ENCODE peak calls at places on chromosomes 1 and 21, in six cellular contexts. I is H1, A is HCT116, Z is GM12878, J is K562, V is HepG2. U is an unnamed sample.

GRCh38 chr1:225896937-225897549 is 8.1 kb upstream of the LEFTY1 start:
- DNase-seq in Z (peak; percentile 90), V (peak; percentile 68), I (no peak), J (peak; percentile 38), A (peak; percentile 10), U (no peak)

GRCh38 chr21:38777521-38777920 is 28.2 kb upstream of the ETS2 start:
- DNase-seq in Z (no peak), J (no peak), A (no peak), V (no peak), I (no peak), U (no peak)

GRCh38 chr1:41072051-41072450 is 50.5 kb upstream of the SLFNL1 start:
- DNase-seq in I (no peak), J (no peak), V (no peak), A (no peak), Z (no peak), U (no peak)

GRCh38 chr1:211625040-211625439 is 46.1 kb upstream of the SLC30A1 start:
- DNase-seq in I (no peak), J (peak; percentile 48), Z (no peak), V (peak; percentile 76), A (no peak), U (no peak)

GRCh38 chr1:55402117-55402516 is 187.0 kb upstream of the USP24 start:
- DNase-seq in A (no peak), Z (no peak), V (no peak), J (no peak), I (no peak), U (no peak)

GRCh38 chr1:193514397-193514796 is 328.0 kb upstream of the B3GALT2 start:
- DNase-seq in J (no peak), I (no peak), A (no peak), V (no peak), Z (no peak), U (no peak)

GRCh38 chr1:93015590-93015989 is 54.3 kb upstream of the DIPK1A start:
- DNase-seq in A (no peak), J (no peak), V (no peak), Z (no peak), I (no peak), U (no peak)

GRCh38 chr1:54409156-54410142 is 3.3 kb upstream of the SSBP3 start:
- DNase-seq in I (no peak), Z (peak; percentile 48), V (no peak), J (peak; percentile 75), A (no peak), U (no peak)

GRCh38 chr1:24695202-24695974 is 49.9 kb upstream of the CLIC4 start:
- DNase-seq in V (no peak), Z (no peak), A (no peak), I (no peak), J (no peak), U (no peak)

GRCh38 chr1:154759196-154759595 is 110.9 kb downstream of the KCNN3 start:
- DNase-seq in V (no peak), A (no peak), I (no peak), Z (no peak), J (no peak), U (no peak)

GRCh38 chr1:163744488-163744887 is 422.7 kb downstream of the NUF2 start:
- DNase-seq in V (no peak), J (no peak), I (no peak), A (no peak), Z (no peak), U (no peak)

GRCh38 chr1:205435904-205436573 is 14.2 kb upstream of the LEMD1 start:
- DNase-seq in J (no peak), Z (no peak), A (no peak), I (no peak), V (no peak), U (no peak)

GRCh38 chr1:192609110-192610079 is 26.6 kb upstream of the RGS13 start:
- DNase-seq in I (no peak), V (no peak), A (no peak), Z (peak; percentile 96), J (no peak), U (no peak)

GRCh38 chr1:16173447-16174260 is 17.8 kb upstream of the EPHA2 start:
- DNase-seq in A (peak; percentile 94), I (no peak), J (peak; percentile 51), V (no peak), Z (no peak), U (no peak)

GRCh38 chr21:39637971-39638628 is 25.4 kb downstream of the B3GALT5 start:
- DNase-seq in J (no peak), A (no peak), Z (no peak), I (no peak), V (no peak), U (no peak)

GRCh38 chr1:78047131-78047530 is 1.4 kb downstream of the GIPC2 start:
- DNase-seq in J (no peak), A (no peak), V (no peak), Z (no peak), I (no peak), U (no peak)

GRCh38 chr1:152112101-152112884 is 3.0 kb downstream of the TCHH start:
- DNase-seq in I (peak; percentile 49), V (no peak), J (no peak), Z (no peak), A (no peak), U (peak; percentile 11)

GRCh38 chr1:52662645-52663313 is 29.8 kb downstream of the SHISAL2A start:
- DNase-seq in I (peak; percentile 75), A (peak; percentile 31), J (no peak), Z (no peak), V (peak; percentile 57), U (peak; percentile 91)

GRCh38 chr21:33657124-33657842 is 15.0 kb downstream of the ITSN1 start:
- DNase-seq in Z (no peak), I (no peak), J (no peak), A (no peak), V (no peak), U (no peak)

GRCh38 chr1:218991089-218991488 is 182.6 kb upstream of the LYPLAL1 start:
- DNase-seq in V (no peak), Z (no peak), A (no peak), J (no peak), I (no peak), U (no peak)

GRCh38 chr1:175935166-175935565 is 191.8 kb upstream of the TNR start:
- DNase-seq in Z (no peak), A (no peak), I (no peak), J (no peak), V (no peak), U (no peak)

GRCh38 chr1:229091721-229092136 is 179.2 kb upstream of the RAB4A start:
- DNase-seq in J (no peak), Z (no peak), I (no peak), A (no peak), V (no peak), U (no peak)
- TF ChIP-seq ZNF274 in J (no peak), Z (no peak), I (no peak), A (no peak), V (no peak), U (no peak)

GRCh38 chr1:9182784-9183257 is 51.8 kb upstream of the H6PD start:
- DNase-seq in I (peak; percentile 58), Z (no peak), V (no peak), A (no peak), J (no peak), U (no peak)

GRCh38 chr1:9180077-9180819 is 51.3 kb upstream of the GPR157 start:
- DNase-seq in J (no peak), Z (no peak), A (no peak), I (no peak), V (peak; percentile 75), U (no peak)

GRCh38 chr1:9181990-9182783 is 52.4 kb upstream of the H6PD start:
- DNase-seq in I (peak; percentile 73), Z (no peak), J (no peak), A (no peak), V (peak; percentile 53), U (no peak)

GRCh38 chr1:9179450-9179849 is 50.5 kb upstream of the GPR157 start:
- DNase-seq in V (no peak), A (no peak), Z (no peak), I (no peak), J (no peak), U (no peak)

DNA sequence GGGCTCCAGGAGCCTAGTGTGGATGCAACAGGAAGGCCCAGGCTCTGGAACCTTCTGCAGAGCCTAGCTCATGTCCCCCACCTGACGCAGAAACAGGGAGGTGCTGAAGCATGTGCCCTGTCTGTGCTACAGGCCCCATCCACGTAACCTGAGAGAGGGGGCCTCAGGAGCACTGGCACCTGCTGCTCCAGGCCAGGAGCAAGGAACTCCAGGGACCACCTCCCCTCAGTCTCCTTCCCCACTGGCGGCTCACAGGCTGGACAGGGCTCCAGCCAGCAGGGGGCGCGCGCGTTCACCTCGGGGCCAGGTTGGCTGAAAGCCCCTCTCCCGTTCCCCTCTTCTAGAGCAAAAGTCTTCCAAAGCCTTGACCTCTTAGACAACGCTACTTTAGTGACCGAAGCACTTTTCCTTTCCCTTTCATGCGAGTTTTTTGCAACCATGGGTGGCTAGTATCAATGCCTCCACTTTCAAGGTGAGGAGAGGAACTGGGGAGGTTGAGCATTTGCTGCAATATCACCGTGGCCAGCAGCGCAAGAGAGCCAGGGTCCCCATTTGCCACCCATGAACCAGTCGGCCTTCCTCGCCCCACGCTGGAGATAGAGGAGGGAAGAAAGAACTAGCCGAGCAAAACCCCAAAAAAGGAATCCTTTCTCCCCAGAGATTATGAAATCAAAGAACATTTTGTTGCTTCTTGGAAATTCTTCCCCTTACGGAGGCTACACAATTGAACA is 52.4 kb upstream of the GPR157 start:
- DNase-seq in J (peak; percentile 87), Z (peak; percentile 43), I (peak; percentile 97), V (peak; percentile 61), A (peak; percentile 27), U (no peak)
- H3K4me3 ChIP-seq in J (no peak overlapping the region), Z (peak overlapping the region; percentile 90), I (peak overlapping the region; percentile 82), V (peak overlapping the region; percentile 94), A (peak overlapping the region; percentile 70), U (peak overlapping the region; percentile 74)

GRCh38 chr1:167270230-167270817 is 49.6 kb downstream of the POU2F1 start:
- DNase-seq in Z (no peak), A (no peak), J (no peak), V (no peak), I (no peak), U (no peak)
- H3K4me1 ChIP-seq in Z (peaks cover 9% of the 10 kb centered on the region), A (no peaks in the 10 kb centered on the region), J (peaks cover 4% of the 10 kb centered on the region), V (peaks cover 8% of the 10 kb centered on the region), I (peaks cover 17% of the 10 kb centered on the region), U (no peaks in the 10 kb centered on the region)

GRCh38 chr1:66251521-66251920 is 282.4 kb upstream of the SGIP1 start:
- DNase-seq in A (no peak), V (no peak), J (no peak), Z (no peak), I (no peak), U (no peak)

GRCh38 chr1:66250075-66250474 is 283.9 kb upstream of the SGIP1 start:
- DNase-seq in Z (no peak), I (no peak), J (no peak), V (no peak), A (no peak), U (no peak)

GRCh38 chr1:66248746-66249145 is 285.2 kb upstream of the SGIP1 start:
- DNase-seq in I (no peak), V (no peak), A (no peak), Z (no peak), J (no peak), U (no peak)

GRCh38 chr1:66248257-66248656 is 285.7 kb upstream of the SGIP1 start:
- DNase-seq in J (no peak), V (no peak), A (no peak), I (no peak), Z (no peak), U (no peak)

DNA sequence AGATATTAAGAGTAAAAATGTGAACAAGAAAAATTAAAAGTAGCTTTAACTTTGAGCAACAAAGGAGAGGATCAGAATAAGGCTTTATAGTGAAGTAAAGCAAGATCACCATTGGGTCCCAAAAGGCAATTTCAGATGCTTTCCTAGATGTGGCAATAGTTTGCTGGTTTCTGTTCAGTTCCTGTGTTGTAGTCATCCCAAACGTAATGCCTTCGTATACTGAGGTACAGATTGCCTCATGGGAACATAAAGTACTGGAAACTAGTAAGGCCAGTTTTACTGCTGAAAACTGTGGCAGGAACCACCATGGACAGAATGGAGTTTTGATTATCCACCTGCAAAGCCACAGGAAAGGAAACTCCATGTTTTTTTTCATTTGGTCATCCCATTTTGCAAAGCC is 283.5 kb upstream of the SGIP1 start:
- DNase-seq in A (no peak), Z (no peak), I (no peak), J (no peak), V (no peak), U (no peak)
- TF ChIP-seq ZNF274 in A (no peak), Z (no peak), I (no peak), J (no peak), V (no peak), U (no peak)